ENCODE peak calls at places on chromosomes 6 and 20, in ten cellular contexts. X, L, J, D, G, U, Y, K, R and S are unnamed samples. For H3K4me1, the result is how much of the 10 kb centered on the place peaks cover.

GRCh38 chr6:158039571-158040050 is 57.9 kb downstream of the SYNJ2 start:
- DNase-seq in X (no peak), L (peak), J (no peak), D (no peak), G (no peak), U (no peak), Y (no peak), K (no peak), R (no peak), S (no peak)

GRCh38 chr20:32820698-32821378 is 1.1 kb downstream of the MAPRE1 start:
- DNase-seq in X (no peak), L (peak), J (no peak), D (no peak), G (no peak), U (peak), Y (no peak), K (no peak), R (no peak), S (no peak)

GRCh38 chr6:119370063-119370462 is 20.5 kb upstream of the MAN1A1 start:
- DNase-seq in X (no peak), L (no peak), J (no peak), D (no peak), G (no peak), U (no peak), Y (no peak), K (no peak), R (peak), S (no peak)

GRCh38 chr6:45483021-45483420 is 105.3 kb upstream of the SUPT3H start:
- DNase-seq in X (no peak), L (no peak), J (no peak), D (peak), G (no peak), U (peak), Y (no peak), K (peak), R (no peak), S (no peak)

GRCh38 chr6:68632620-68633195 is 2.4 kb upstream of the ADGRB3 start:
- DNase-seq in X (no peak), L (no peak), J (no peak), D (no peak), G (no peak), U (no peak), Y (no peak), K (no peak), R (no peak), S (no peak)

GRCh38 chr6:99614430-99615161 is 8.0 kb downstream of the PRDM13 start:
- DNase-seq in X (peak), L (peak), J (no peak), D (no peak), G (no peak), U (no peak), Y (no peak), K (peak), R (peak), S (no peak)

GRCh38 chr20:47677314-47678129 is 107.8 kb downstream of the SULF2 start:
- DNase-seq in X (peak), L (peak), J (peak), D (peak), G (peak), U (peak), Y (peak), K (peak), R (peak), S (peak)

GRCh38 chr20:25318471-25319240 is 70.8 kb downstream of the PYGB start:
- DNase-seq in X (no peak), L (peak), J (no peak), D (peak), G (peak), U (no peak), Y (no peak), K (no peak), R (no peak), S (no peak)

GRCh38 chr6:81820979-81821378 is 68.5 kb upstream of the TENT5A start:
- DNase-seq in X (no peak), L (no peak), J (no peak), D (no peak), G (no peak), U (no peak), Y (no peak), K (no peak), R (no peak), S (no peak)

GRCh38 chr6:127857051-127857637 is 43.7 kb downstream of the THEMIS start:
- DNase-seq in X (no peak), L (no peak), J (no peak), D (no peak), G (no peak), U (no peak), Y (no peak), K (no peak), R (peak), S (no peak)

GRCh38 chr20:48787861-48788375 is 39.9 kb downstream of the PREX1 start:
- DNase-seq in X (no peak), L (peak), J (no peak), D (peak), G (no peak), U (peak), Y (no peak), K (peak), R (peak), S (no peak)

GRCh38 chr20:32029561-32029960 is 19.3 kb downstream of the CCM2L start:
- DNase-seq in X (no peak), L (no peak), J (no peak), D (no peak), G (no peak), U (no peak), Y (no peak), K (no peak), R (no peak), S (no peak)

GRCh38 chr6:149938571-149939462 is 3.0 kb upstream of the ULBP2 start:
- DNase-seq in X (peak), L (peak), J (peak), D (no peak), G (no peak), U (peak), Y (peak), K (peak), R (no peak), S (no peak)

GRCh38 chr6:26249709-26249958 is 115.4 kb upstream of the BTN3A2 start:
- DNase-seq in X (no peak), L (peak), J (peak), D (no peak), G (no peak), U (no peak), Y (no peak), K (no peak), R (no peak), S (no peak)

GRCh38 chr6:28880894-28881780 is 42.6 kb downstream of the TRIM27 start:
- DNase-seq in X (peak), L (no peak), J (peak), D (peak), G (peak), U (peak), Y (peak), K (peak), R (peak), S (peak)

GRCh38 chr6:46453756-46454316 is 37.4 kb downstream of the RCAN2 start:
- DNase-seq in X (no peak), L (no peak), J (no peak), D (no peak), G (no peak), U (peak), Y (no peak), K (peak), R (no peak), S (no peak)

GRCh38 chr6:1911476-1911875 is 301.8 kb downstream of the FOXC1 start:
- DNase-seq in X (no peak), L (no peak), J (no peak), D (no peak), G (no peak), U (peak), Y (no peak), K (peak), R (no peak), S (no peak)
- H3K4me3 ChIP-seq in X (no peak), L (no peak), J (no peak), D (no peak), G (no peak), U (no peak), Y (no peak), K (no peak), R (no peak), S (no peak)

GRCh38 chr6:167119680-167120556 is 3.0 kb upstream of the CCR6 start:
- DNase-seq in X (no peak), L (no peak), J (peak), D (no peak), G (peak), U (no peak), Y (peak), K (no peak), R (no peak), S (no peak)

GRCh38 chr6:167122041-167122826 is 662 bp upstream of the CCR6 start:
- DNase-seq in X (no peak), L (no peak), J (no peak), D (no peak), G (no peak), U (no peak), Y (peak), K (no peak), R (no peak), S (no peak)

GRCh38 chr6:167118839-167119238 is 4.1 kb upstream of the CCR6 start:
- DNase-seq in X (no peak), L (no peak), J (no peak), D (no peak), G (no peak), U (no peak), Y (peak), K (no peak), R (no peak), S (no peak)

GRCh38 chr6:167121471-167121870 is 1.4 kb upstream of the CCR6 start:
- DNase-seq in X (no peak), L (no peak), J (no peak), D (no peak), G (no peak), U (no peak), Y (no peak), K (no peak), R (no peak), S (no peak)

GRCh38 chr6:167120557-167121030 is 2.3 kb upstream of the CCR6 start:
- DNase-seq in X (no peak), L (no peak), J (no peak), D (no peak), G (no peak), U (no peak), Y (no peak), K (no peak), R (no peak), S (no peak)
- H3K4me1 ChIP-seq in X (under half), L (under half), J (half or more), D (under half), G (under half), U (under half), Y (under half), K (under half), R (under half), S (under half)

DNA sequence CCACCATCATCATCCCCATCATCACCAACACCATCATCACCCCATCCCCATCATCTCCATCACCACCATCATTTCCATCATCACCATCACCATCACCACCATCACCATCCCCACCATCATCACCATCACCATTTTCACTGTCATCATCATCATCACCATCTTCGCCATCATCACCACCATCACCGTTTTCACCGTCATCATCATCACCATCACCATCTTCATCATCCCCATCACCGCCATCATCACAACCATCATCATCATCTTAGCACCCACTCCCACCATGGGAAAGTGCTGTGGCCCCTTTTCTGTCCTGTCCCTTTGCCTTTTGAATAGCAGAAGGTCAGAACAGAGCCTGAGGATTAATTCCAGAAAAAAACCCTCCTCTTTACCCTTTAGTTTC is 28.5 kb upstream of the GATA5 start:
- DNase-seq in X (no peak), L (no peak), J (no peak), D (no peak), G (no peak), U (no peak), Y (no peak), K (no peak), R (no peak), S (no peak)
- H3K4me3 ChIP-seq in X (no peak), L (no peak), J (no peak), D (no peak), G (no peak), U (no peak), Y (no peak), K (no peak), R (no peak), S (no peak)

GRCh38 chr20:36463212-36464061 is 77.9 kb upstream of the MYL9 start:
- DNase-seq in X (no peak), L (no peak), J (no peak), D (no peak), G (no peak), U (peak), Y (no peak), K (peak), R (no peak), S (no peak)
- H3K4me1 ChIP-seq in X (under half), L (half or more), J (half or more), D (half or more), G (half or more), U (half or more), Y (under half), K (under half), R (under half), S (half or more)

DNA sequence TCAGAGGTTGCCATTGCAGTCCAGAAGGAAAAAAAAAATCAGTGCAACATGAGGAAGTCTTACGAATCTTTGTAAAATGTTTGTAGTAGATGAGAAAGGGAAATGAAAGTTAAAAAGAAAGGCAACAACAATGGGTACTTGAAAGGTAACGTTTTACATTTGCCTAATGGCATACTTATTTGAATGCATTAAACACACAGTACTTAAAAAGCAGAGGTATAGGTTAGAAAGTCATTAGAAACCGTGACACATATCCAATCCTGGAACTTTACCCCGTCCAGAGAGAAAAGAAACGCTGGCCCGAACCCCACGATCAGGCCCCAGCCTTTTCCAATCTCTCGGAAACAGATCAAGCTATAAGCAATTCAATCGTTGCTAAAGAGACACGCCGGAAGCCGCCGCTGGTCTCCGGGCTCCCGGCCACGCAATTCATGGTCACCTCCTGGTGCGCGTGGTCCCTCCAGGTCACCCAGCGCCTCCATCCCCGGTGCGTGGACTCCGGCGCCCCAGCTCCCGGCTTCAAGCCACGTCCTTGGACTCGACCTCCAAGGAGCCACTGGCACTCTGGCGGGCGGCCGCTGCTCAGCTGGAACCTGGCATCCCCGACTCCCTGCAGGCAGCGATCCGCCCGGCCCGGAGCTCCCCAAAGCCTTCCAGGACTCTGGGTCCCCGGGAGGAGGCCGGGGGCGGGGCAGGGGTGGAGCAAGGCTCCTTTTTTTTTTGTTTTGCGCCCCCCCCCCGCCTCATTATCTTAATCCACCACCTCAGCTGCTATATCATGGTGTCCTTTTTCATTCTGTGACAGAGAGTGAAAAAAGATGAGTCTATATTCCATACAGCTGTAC is at the start of gene SLC18B1:
- DNase-seq in X (peak), L (peak), J (peak), D (peak), G (peak), U (peak), Y (peak), K (peak), R (peak), S (peak)
- H3K4me3 ChIP-seq in X (peak), L (peak), J (peak), D (peak), G (peak), U (peak), Y (peak), K (peak), R (peak), S (no peak)

DNA sequence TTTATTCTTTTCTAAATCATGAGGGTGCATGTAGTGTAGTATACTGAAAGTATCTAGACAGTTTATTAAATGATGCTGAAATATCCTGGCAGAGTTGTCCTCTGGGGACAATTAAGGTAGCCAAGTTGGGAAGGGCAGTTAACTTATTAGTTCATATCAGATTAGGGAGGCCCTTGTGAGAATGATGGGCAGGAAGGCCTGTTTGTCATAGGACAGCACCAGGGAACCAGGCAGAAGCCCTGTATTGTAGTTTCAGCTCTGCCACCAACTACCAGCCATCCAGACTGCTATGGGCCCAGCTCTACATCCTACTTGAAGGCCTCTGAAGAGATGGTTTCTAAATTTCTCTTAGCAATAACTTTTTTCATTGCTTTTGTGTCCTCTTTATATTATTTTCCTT is 4.0 kb downstream of the MYLIP start:
- DNase-seq in X (no peak), L (no peak), J (no peak), D (no peak), G (no peak), U (no peak), Y (no peak), K (no peak), R (peak), S (no peak)
- H3K4me1 ChIP-seq in X (under half), L (half or more), J (half or more), D (half or more), G (half or more), U (half or more), Y (under half), K (under half), R (under half), S (under half)